ENCODE peak calls at places on chromosomes 2 and 18, in five cellular contexts. One of them, this sample, is unnamed.

GRCh38 chr18:74679679-74680076 is 82.0 kb downstream of the ZNF407 start:
- DNase-seq in IMR-90: no peak
- DNase-seq in H54: no peak
- DNase-seq in K562: no peak
- DNase-seq in HepG2: no peak
- DNase-seq in this sample: no peak

GRCh38 chr2:236646871-236647270 is 77.2 kb downstream of the ACKR3 start:
- DNase-seq in IMR-90: no peak
- DNase-seq in H54: no peak
- DNase-seq in K562: no peak
- DNase-seq in HepG2: no peak
- DNase-seq in this sample: no peak

GRCh38 chr2:1659951-1660565 is 84.3 kb downstream of the PXDN start:
- DNase-seq in IMR-90: no peak
- DNase-seq in H54: no peak
- DNase-seq in K562: no peak
- DNase-seq in HepG2: no peak
- DNase-seq in this sample: no peak

GRCh38 chr2:146124741-146125140 is 1604.8 kb upstream of the ZEB2 start:
- DNase-seq in IMR-90: peak
- DNase-seq in H54: no peak
- DNase-seq in K562: no peak
- DNase-seq in HepG2: no peak
- DNase-seq in this sample: no peak

GRCh38 chr2:65300772-65301711 is 73.4 kb downstream of the ACTR2 start:
- DNase-seq in IMR-90: peak
- DNase-seq in H54: peak
- DNase-seq in K562: no peak
- DNase-seq in HepG2: peak
- DNase-seq in this sample: no peak

GRCh38 chr2:42602218-42602936 is 33.9 kb downstream of the MTA3 start:
- DNase-seq in IMR-90: no peak
- DNase-seq in H54: no peak
- DNase-seq in K562: no peak
- DNase-seq in HepG2: peak
- DNase-seq in this sample: no peak

GRCh38 chr18:35695803-35696202 is 114.3 kb downstream of the GALNT1 start:
- DNase-seq in IMR-90: no peak
- DNase-seq in H54: no peak
- DNase-seq in K562: no peak
- DNase-seq in HepG2: no peak
- DNase-seq in this sample: no peak

GRCh38 chr2:236163483-236164200 is 4.5 kb downstream of the GBX2 start:
- DNase-seq in IMR-90: no peak
- DNase-seq in H54: no peak
- DNase-seq in K562: no peak
- DNase-seq in HepG2: no peak
- DNase-seq in this sample: no peak

GRCh38 chr2:172968061-172968469 is 107.6 kb upstream of the MAP3K20 start:
- DNase-seq in IMR-90: peak
- DNase-seq in H54: peak
- DNase-seq in K562: no peak
- DNase-seq in HepG2: peak
- DNase-seq in this sample: no peak

GRCh38 chr2:186484062-186484735 is 1.9 kb upstream of the ZC3H15 start:
- DNase-seq in IMR-90: no peak
- DNase-seq in H54: no peak
- DNase-seq in K562: peak
- DNase-seq in HepG2: peak
- DNase-seq in this sample: no peak

DNA sequence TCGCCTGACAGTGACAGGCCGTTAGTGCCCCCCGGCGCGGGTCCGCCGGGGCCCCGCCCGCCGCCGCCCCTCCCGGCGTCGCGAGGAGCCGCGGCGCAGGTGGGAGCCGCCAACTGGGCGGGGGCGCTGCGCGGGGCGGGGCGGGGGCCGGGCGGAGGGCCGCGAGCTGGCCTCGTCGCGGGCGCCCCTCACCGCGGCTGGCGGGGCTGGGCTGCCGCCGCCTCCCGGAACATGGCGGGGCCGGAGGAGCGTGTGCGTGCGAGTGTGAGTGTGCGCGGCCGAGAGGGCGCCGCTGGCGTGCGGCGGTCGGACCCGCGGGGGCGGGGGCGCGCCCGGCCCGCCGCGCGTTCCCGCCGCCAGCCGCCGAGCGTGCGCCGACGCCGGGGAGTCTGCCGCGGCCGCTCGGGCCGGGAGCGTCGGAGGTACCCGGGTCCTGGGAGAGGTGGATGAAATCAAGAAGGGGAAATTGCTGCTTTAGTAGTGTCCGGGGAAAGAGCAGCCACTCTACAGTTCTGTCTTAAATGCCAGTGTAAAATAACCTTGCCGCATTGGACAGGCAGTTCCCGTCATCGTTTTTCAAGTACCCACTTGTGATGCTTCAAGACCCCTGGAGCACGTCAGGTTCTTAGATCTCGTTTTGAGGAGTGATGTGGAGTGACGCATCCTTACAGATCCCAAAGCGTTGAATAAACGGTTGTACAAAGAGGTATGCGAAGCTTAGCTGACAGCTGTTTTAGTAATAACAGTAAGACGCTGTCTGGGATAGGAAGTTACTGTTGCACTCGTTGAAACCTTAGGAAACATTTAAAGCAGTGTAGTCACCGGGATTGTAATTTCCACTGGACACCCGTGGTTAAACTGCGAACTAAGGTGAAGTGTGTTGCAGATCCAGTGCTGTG is 836 bp downstream of the ANKRD12 start:
- DNase-seq in IMR-90: peak
- DNase-seq in H54: peak
- DNase-seq in K562: peak
- DNase-seq in HepG2: peak
- DNase-seq in this sample: peak
- TF ChIP-seq POLR2A in IMR-90: peak
- TF ChIP-seq POLR2A in H54: peak
- TF ChIP-seq POLR2A in K562: no peak
- TF ChIP-seq POLR2A in HepG2: peak
- TF ChIP-seq POLR2A in this sample: no peak

DNA sequence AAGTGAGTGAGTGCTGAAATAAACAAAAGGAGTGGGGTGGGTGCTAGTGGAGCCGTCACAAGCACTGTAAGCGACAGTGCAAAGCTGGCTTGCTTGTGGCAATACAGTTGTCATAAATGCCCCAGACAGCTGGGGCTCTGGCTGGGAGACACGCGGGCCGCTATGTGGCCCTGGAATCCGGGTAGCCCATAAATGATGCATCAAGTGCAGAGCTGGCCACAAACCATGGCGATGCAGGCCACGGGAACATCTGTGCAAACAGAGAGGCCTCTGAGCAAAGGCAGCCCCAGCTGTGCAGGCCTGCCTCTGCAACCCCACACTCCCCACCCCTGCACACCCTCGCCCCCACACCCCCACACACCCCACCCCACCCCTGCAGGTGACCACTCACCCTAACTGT is 349.2 kb upstream of the ID2 start:
- DNase-seq in IMR-90: no peak
- DNase-seq in H54: no peak
- DNase-seq in K562: no peak
- DNase-seq in HepG2: no peak
- DNase-seq in this sample: no peak
- TF ChIP-seq POLR2A in IMR-90: no peak
- TF ChIP-seq POLR2A in H54: no peak
- TF ChIP-seq POLR2A in K562: no peak
- TF ChIP-seq POLR2A in HepG2: no peak
- TF ChIP-seq POLR2A in this sample: no peak

GRCh38 chr2:148643421-148643820 is 1.1 kb upstream of the EPC2 start:
- DNase-seq in IMR-90: no peak
- DNase-seq in H54: no peak
- DNase-seq in K562: peak
- DNase-seq in HepG2: no peak
- DNase-seq in this sample: no peak

GRCh38 chr2:148645925-148646559 is 1.5 kb downstream of the EPC2 start:
- DNase-seq in IMR-90: peak
- DNase-seq in H54: peak
- DNase-seq in K562: peak
- DNase-seq in HepG2: peak
- DNase-seq in this sample: peak

GRCh38 chr2:148643998-148644884 is at the start of gene EPC2:
- DNase-seq in IMR-90: peak
- DNase-seq in H54: peak
- DNase-seq in K562: peak
- DNase-seq in HepG2: peak
- DNase-seq in this sample: peak

GRCh38 chr2:148644885-148645134 is 259 bp downstream of the EPC2 start:
- DNase-seq in IMR-90: no peak
- DNase-seq in H54: no peak
- DNase-seq in K562: no peak
- DNase-seq in HepG2: no peak
- DNase-seq in this sample: no peak

GRCh38 chr2:148645135-148645924 is 779 bp downstream of the EPC2 start:
- DNase-seq in IMR-90: peak
- DNase-seq in H54: peak
- DNase-seq in K562: peak
- DNase-seq in HepG2: peak
- DNase-seq in this sample: peak
- TF ChIP-seq POLR2A in IMR-90: no peak
- TF ChIP-seq POLR2A in H54: peak
- TF ChIP-seq POLR2A in K562: peak
- TF ChIP-seq POLR2A in HepG2: peak
- TF ChIP-seq POLR2A in this sample: peak

DNA sequence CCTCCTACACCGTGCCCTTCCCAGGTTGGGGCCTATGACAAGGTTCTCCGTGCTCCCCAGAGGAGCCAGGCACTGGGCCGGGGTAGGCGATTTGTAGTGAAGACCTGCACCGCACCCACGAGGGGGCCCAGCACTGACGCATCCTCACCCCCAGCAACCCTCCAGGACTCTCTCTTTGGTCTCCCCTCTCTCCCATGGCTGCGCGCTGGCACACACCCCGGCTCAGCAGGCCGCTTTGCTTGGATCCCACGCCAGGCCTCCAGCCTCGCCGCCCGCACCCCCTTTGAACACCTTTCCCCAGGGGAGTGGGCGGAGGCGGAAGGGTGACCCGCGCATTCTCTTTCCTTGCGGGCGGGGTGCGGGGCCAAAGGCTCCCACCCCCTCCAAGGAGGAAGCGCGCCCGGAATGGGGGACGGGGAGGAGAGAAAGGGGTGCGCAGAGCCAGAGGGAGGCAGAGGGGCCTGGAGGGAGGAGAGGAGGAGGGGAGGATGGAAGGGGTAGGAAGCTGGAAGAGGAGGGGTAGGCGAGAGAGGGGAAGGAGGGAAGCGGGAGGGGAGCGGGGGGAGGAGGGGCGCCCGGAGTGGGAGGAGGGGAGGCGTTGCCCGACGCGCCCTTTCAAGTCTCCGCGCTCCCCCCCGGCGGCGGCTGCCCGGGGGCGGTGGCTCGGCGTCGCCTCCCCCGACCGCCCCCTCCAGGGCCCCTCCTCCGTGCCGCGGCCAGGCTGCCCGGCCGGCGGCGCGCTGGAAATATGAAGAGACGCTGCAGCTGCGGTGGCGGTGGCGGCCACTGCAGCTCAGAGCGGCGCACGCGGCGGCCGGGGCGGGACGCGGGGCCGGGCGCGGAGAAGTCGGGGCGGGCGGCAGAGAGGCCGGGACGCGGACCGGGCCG is at the start of gene APCDD1:
- DNase-seq in IMR-90: no peak
- DNase-seq in H54: no peak
- DNase-seq in K562: no peak
- DNase-seq in HepG2: peak
- DNase-seq in this sample: peak
- TF ChIP-seq POLR2A in IMR-90: no peak
- TF ChIP-seq POLR2A in H54: no peak
- TF ChIP-seq POLR2A in K562: no peak
- TF ChIP-seq POLR2A in HepG2: no peak
- TF ChIP-seq POLR2A in this sample: no peak

DNA sequence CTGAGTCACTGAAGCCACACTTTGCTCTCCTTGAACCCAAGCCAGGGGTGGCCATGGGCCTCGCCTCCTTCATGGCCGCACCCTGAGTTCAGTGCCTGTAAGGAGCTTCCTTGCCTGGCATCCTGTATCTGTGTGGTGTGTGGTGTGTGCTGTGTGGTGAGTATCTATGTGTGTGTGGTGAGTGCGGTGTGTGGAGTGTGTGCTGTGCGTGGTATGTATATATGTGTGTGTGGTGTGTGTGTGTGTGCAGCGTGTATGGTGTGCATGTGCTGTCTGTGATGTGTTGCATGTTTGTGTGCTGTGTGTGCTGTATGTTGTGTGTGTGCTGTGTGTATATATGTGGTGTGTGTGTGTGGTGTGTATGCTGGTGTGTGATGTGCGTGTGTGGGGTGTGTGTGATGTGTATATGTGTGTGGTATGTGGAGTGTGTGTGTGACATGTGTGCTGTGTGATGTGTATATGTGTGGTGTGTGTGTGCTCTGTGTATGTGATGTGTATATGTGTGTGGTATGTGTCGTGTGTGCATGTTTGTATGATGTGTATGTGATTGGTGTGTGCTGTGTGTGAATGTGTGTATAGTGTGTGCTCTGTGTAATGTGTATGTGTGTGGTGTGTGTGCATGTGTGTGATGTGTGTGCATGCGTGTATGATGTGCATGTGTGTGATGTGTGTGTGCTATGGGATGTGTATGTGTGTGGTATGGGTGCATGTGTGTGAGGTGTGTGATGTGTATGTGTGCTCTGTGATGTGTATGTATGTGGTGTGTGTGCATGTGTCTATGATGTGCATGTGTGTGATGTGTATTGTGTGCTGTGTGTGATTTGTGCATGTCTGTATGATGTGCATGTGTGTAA is 22.6 kb downstream of the PRELID3A start:
- DNase-seq in IMR-90: no peak
- DNase-seq in H54: no peak
- DNase-seq in K562: no peak
- DNase-seq in HepG2: no peak
- DNase-seq in this sample: no peak
- TF ChIP-seq POLR2A in IMR-90: no peak
- TF ChIP-seq POLR2A in H54: no peak
- TF ChIP-seq POLR2A in K562: peak
- TF ChIP-seq POLR2A in HepG2: peak
- TF ChIP-seq POLR2A in this sample: no peak

DNA sequence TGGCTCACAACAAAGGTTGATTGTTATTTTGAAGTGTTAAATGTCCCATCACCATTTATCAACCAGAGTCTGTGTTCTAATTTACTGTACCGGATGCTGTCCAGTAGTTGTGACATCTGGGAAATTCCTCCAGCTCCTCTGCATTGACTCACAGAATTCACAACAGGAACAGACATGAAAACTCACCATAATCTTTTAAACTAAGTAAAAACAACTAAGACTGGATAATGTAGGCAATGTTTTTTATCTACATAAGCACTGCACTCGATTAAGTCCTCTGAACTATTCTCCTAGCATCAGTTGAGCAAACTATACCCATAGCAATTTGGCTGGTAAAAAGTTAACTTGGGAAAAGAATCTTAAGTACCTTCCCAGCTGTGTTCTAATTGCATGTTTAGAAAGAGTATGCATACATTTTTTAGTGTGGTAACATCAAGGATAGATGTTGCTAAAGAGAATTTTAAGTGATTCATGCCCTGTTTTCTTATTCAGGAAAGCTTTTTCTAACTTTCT is 42.9 kb upstream of the MYO1B start:
- DNase-seq in IMR-90: peak
- DNase-seq in H54: peak
- DNase-seq in K562: no peak
- DNase-seq in HepG2: no peak
- DNase-seq in this sample: no peak
- TF ChIP-seq POLR2A in IMR-90: no peak
- TF ChIP-seq POLR2A in H54: no peak
- TF ChIP-seq POLR2A in K562: no peak
- TF ChIP-seq POLR2A in HepG2: no peak
- TF ChIP-seq POLR2A in this sample: no peak

This sample was measured in erythroblast.